ENCODE peak calls at places on chromosomes 4 and X, in five cellular contexts. One of them, this sample, is unnamed. For H3K36me3, H3K27me3 and H3K9me3, the result is how much of the 10 kb centered on the place peaks cover.

GRCh38 chrX:143988356-143988755 is 104.5 kb downstream of the UBE2NL start:
- DNase-seq in heart left ventricle: no peak
- DNase-seq in cardiac muscle cell: no peak
- DNase-seq in tibial artery: no peak
- DNase-seq in right atrium auricular region: no peak
- DNase-seq in this sample: no peak

GRCh38 chr4:8545439-8545765 is 34.8 kb upstream of the GPR78 start:
- DNase-seq in right atrium auricular region: no peak
- DNase-seq in cardiac muscle cell: no peak
- DNase-seq in tibial artery: no peak
- DNase-seq in heart left ventricle: no peak
- DNase-seq in this sample: no peak

GRCh38 chr4:114180481-114180880 is 201.0 kb upstream of the ARSJ start:
- DNase-seq in tibial artery: peak
- DNase-seq in cardiac muscle cell: peak
- DNase-seq in heart left ventricle: peak
- DNase-seq in right atrium auricular region: no peak
- DNase-seq in this sample: peak

GRCh38 chr4:43457866-43458265 is 565.4 kb downstream of the GRXCR1 start:
- DNase-seq in cardiac muscle cell: no peak
- DNase-seq in tibial artery: no peak
- DNase-seq in heart left ventricle: no peak
- DNase-seq in right atrium auricular region: no peak
- DNase-seq in this sample: no peak

GRCh38 chr4:53572595-53572994 is 18.7 kb downstream of the LNX1 start:
- DNase-seq in tibial artery: no peak
- DNase-seq in cardiac muscle cell: no peak
- DNase-seq in right atrium auricular region: no peak
- DNase-seq in heart left ventricle: no peak
- DNase-seq in this sample: no peak

GRCh38 chr4:184250795-184251679 is 33.4 kb upstream of the ENPP6 start:
- DNase-seq in tibial artery: no peak
- DNase-seq in cardiac muscle cell: peak
- DNase-seq in heart left ventricle: no peak
- DNase-seq in right atrium auricular region: no peak
- DNase-seq in this sample: peak

GRCh38 chrX:44105228-44105913 is 132.2 kb upstream of the NDP start:
- DNase-seq in tibial artery: no peak
- DNase-seq in cardiac muscle cell: no peak
- DNase-seq in heart left ventricle: no peak
- DNase-seq in right atrium auricular region: no peak
- DNase-seq in this sample: peak

GRCh38 chr4:15376594-15376993 is 51.2 kb upstream of the C1QTNF7 start:
- DNase-seq in right atrium auricular region: no peak
- DNase-seq in heart left ventricle: no peak
- DNase-seq in tibial artery: no peak
- DNase-seq in cardiac muscle cell: no peak
- DNase-seq in this sample: no peak

GRCh38 chr4:99947608-99948007 is 1.2 kb upstream of the DNAJB14 start:
- DNase-seq in right atrium auricular region: no peak
- DNase-seq in tibial artery: no peak
- DNase-seq in heart left ventricle: no peak
- DNase-seq in cardiac muscle cell: no peak
- DNase-seq in this sample: no peak

GRCh38 chrX:41047878-41048534 is 37.2 kb upstream of the USP9X start:
- DNase-seq in right atrium auricular region: no peak
- DNase-seq in heart left ventricle: no peak
- DNase-seq in tibial artery: no peak
- DNase-seq in cardiac muscle cell: no peak
- DNase-seq in this sample: no peak

GRCh38 chrX:45824471-45824870 is 623.8 kb upstream of the DIPK2B start:
- DNase-seq in right atrium auricular region: no peak
- DNase-seq in cardiac muscle cell: peak
- DNase-seq in tibial artery: peak
- DNase-seq in heart left ventricle: no peak
- DNase-seq in this sample: peak

GRCh38 chr4:147138171-147138570 is 192.5 kb upstream of the TTC29 start:
- DNase-seq in right atrium auricular region: no peak
- DNase-seq in cardiac muscle cell: no peak
- DNase-seq in tibial artery: no peak
- DNase-seq in heart left ventricle: no peak
- DNase-seq in this sample: no peak

GRCh38 chr4:116878280-116878679 is 207.1 kb downstream of the TRAM1L1 start:
- DNase-seq in cardiac muscle cell: no peak
- DNase-seq in tibial artery: no peak
- DNase-seq in heart left ventricle: no peak
- DNase-seq in right atrium auricular region: no peak
- DNase-seq in this sample: no peak

GRCh38 chrX:10859353-10859752 is 239.0 kb upstream of the MID1 start:
- DNase-seq in right atrium auricular region: no peak
- DNase-seq in tibial artery: no peak
- DNase-seq in heart left ventricle: no peak
- DNase-seq in cardiac muscle cell: no peak
- DNase-seq in this sample: no peak

GRCh38 chr4:140595065-140595464 is 26.3 kb upstream of the UCP1 start:
- DNase-seq in heart left ventricle: no peak
- DNase-seq in right atrium auricular region: no peak
- DNase-seq in tibial artery: no peak
- DNase-seq in cardiac muscle cell: peak
- DNase-seq in this sample: no peak

GRCh38 chr4:56619816-56620215 is 61.3 kb downstream of the HOPX start:
- DNase-seq in right atrium auricular region: no peak
- DNase-seq in cardiac muscle cell: peak
- DNase-seq in tibial artery: no peak
- DNase-seq in heart left ventricle: no peak
- DNase-seq in this sample: no peak

GRCh38 chr4:153645183-153645582 is 38.9 kb upstream of the TLR2 start:
- DNase-seq in heart left ventricle: no peak
- DNase-seq in right atrium auricular region: no peak
- DNase-seq in tibial artery: no peak
- DNase-seq in cardiac muscle cell: no peak
- DNase-seq in this sample: no peak

GRCh38 chrX:101232316-101232715 is 12.7 kb downstream of the DRP2 start:
- DNase-seq in heart left ventricle: no peak
- DNase-seq in cardiac muscle cell: no peak
- DNase-seq in right atrium auricular region: no peak
- DNase-seq in tibial artery: no peak
- DNase-seq in this sample: no peak

GRCh38 chr4:176671532-176671931 is 121.2 kb downstream of the VEGFC start:
- DNase-seq in tibial artery: no peak
- DNase-seq in heart left ventricle: no peak
- DNase-seq in right atrium auricular region: no peak
- DNase-seq in cardiac muscle cell: peak
- DNase-seq in this sample: no peak

GRCh38 chr4:6613676-6614651 is 26.5 kb upstream of the MRFAP1 start:
- DNase-seq in right atrium auricular region: no peak
- DNase-seq in tibial artery: no peak
- DNase-seq in cardiac muscle cell: no peak
- DNase-seq in heart left ventricle: no peak
- DNase-seq in this sample: no peak

GRCh38 chr4:6612961-6613675 is 27.4 kb upstream of the MRFAP1 start:
- DNase-seq in right atrium auricular region: no peak
- DNase-seq in cardiac muscle cell: no peak
- DNase-seq in heart left ventricle: no peak
- DNase-seq in tibial artery: no peak
- DNase-seq in this sample: no peak

GRCh38 chr4:6608758-6609414 is 31.6 kb upstream of the MRFAP1 start:
- DNase-seq in tibial artery: no peak
- DNase-seq in right atrium auricular region: no peak
- DNase-seq in cardiac muscle cell: no peak
- DNase-seq in heart left ventricle: no peak
- DNase-seq in this sample: peak

GRCh38 chr4:6609415-6610079 is 30.9 kb upstream of the MRFAP1 start:
- DNase-seq in right atrium auricular region: no peak
- DNase-seq in cardiac muscle cell: no peak
- DNase-seq in tibial artery: no peak
- DNase-seq in heart left ventricle: no peak
- DNase-seq in this sample: no peak

DNA sequence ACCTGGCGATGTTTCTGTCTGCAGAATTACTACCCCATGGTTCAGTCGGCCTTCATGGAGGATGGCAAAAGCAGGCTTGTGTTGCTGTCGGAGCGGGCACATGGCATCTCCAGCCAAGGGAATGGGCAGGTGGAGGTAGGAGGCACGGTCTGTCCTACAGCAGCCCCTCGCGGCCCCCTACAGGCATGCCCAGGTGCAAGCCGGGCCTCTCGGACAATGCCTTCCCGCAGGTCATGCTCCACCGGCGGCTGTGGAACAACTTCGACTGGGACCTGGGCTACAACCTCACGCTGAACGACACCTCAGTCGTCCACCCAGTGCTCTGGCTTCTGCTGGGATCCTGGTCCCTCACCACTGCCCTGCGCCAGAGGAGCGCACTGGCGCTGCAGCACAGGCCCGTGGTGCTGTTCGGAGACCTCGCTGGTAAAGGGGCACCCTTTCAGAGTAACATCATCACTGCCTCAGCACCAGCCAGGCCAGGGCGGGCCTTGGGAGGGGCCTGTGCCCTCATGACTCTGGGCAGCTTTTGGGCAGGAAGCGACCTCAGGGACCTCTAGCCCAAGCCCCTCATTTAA is 29.5 kb upstream of the MRFAP1 start:
- DNase-seq in cardiac muscle cell: no peak
- DNase-seq in right atrium auricular region: no peak
- DNase-seq in tibial artery: no peak
- DNase-seq in heart left ventricle: no peak
- DNase-seq in this sample: no peak
- H3K36me3 ChIP-seq in cardiac muscle cell: under half
- H3K36me3 ChIP-seq in right atrium auricular region: half or more
- H3K36me3 ChIP-seq in tibial artery: half or more
- H3K36me3 ChIP-seq in heart left ventricle: under half
- H3K36me3 ChIP-seq in this sample: under half

DNA sequence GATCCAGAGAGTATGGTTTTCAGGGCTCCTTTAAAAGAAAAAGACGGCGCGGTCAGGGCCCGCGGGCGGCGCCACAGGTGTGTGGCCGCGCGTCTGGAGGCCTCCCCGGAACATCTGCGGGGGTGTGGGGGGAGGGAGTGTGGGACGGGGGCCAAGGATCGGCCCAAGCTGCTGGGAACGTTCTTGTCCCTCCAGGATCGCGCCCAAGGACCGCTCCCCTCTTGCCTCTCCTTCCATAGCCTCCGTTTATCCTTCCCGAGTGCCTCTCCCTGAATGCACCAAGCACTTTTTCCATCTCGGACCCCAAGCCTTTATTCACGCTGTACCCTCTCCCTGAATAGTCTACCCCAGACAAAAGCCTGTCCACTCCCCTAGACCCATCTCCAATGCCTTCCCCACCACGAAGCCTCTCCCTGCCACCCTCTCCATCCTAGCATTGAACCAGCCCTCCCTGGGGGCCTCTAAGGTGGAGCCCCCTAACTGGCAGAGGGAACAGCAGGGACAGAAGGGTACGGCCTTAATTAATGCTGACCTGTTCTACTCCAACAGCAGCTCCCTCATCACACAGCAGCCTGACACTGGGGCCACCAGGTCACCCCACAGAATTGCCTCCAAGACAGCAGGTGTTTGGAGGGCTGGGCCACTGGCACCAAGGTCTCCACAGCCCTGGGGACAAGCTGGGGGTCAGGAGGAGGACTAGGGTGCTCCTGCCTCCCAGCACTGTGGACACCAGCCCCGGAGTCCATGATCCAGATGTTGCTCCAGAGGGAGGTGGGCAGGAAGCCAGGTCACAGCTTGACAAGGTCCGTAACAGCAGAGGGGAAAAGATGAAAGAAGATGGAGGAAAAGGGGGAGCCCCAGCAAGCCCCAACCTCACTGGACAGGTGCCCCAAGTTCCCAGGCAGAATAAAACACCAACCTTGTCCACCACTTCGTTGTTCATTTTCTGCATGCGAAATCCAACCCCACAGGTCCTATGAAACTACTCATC is 3.9 kb downstream of the CRMP1 start:
- DNase-seq in tibial artery: no peak
- DNase-seq in right atrium auricular region: no peak
- DNase-seq in cardiac muscle cell: no peak
- DNase-seq in heart left ventricle: no peak
- DNase-seq in this sample: no peak
- H3K27me3 ChIP-seq in tibial artery: under half
- H3K27me3 ChIP-seq in right atrium auricular region: under half
- H3K27me3 ChIP-seq in cardiac muscle cell: half or more
- H3K27me3 ChIP-seq in heart left ventricle: half or more
- H3K27me3 ChIP-seq in this sample: under half

DNA sequence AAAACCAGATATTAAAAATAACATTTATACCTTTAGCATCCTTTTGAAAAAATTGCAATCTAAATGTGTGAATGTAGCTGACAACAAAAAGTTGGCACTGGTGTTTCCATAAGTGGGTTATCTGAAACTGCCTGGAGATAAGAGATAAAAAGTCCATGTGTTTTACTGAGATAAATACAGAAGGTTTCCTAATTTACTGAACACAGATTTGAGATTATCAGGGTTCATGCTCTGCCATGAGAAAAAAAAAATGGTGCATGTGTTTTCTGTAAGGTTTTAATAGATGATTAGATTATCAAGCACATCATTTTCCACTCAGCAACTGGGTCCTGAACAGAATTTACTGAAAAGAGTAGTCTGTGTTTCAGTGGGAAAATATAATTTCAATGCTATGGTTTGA is 326.2 kb upstream of the SLIT2 start:
- DNase-seq in right atrium auricular region: no peak
- DNase-seq in tibial artery: no peak
- DNase-seq in cardiac muscle cell: no peak
- DNase-seq in heart left ventricle: no peak
- DNase-seq in this sample: no peak
- H3K9me3 ChIP-seq in right atrium auricular region: under half
- H3K9me3 ChIP-seq in tibial artery: under half
- H3K9me3 ChIP-seq in cardiac muscle cell: under half
- H3K9me3 ChIP-seq in heart left ventricle: under half
- H3K9me3 ChIP-seq in this sample: under half

GRCh38 chr4:1933700-1934099 is 62.5 kb downstream of the NSD2 start:
- DNase-seq in cardiac muscle cell: no peak
- DNase-seq in heart left ventricle: no peak
- DNase-seq in tibial artery: no peak
- DNase-seq in right atrium auricular region: no peak
- DNase-seq in this sample: no peak

GRCh38 chr4:1940566-1940965 is 68.2 kb downstream of the NELFA start:
- DNase-seq in cardiac muscle cell: no peak
- DNase-seq in right atrium auricular region: no peak
- DNase-seq in heart left ventricle: no peak
- DNase-seq in tibial artery: no peak
- DNase-seq in this sample: no peak

GRCh38 chr4:1938027-1938426 is 66.8 kb downstream of the NSD2 start:
- DNase-seq in heart left ventricle: no peak
- DNase-seq in cardiac muscle cell: peak
- DNase-seq in tibial artery: no peak
- DNase-seq in right atrium auricular region: no peak
- DNase-seq in this sample: no peak

GRCh38 chr4:1939664-1940509 is 68.7 kb downstream of the NSD2 start:
- DNase-seq in tibial artery: no peak
- DNase-seq in cardiac muscle cell: peak
- DNase-seq in heart left ventricle: no peak
- DNase-seq in right atrium auricular region: no peak
- DNase-seq in this sample: no peak

DNA sequence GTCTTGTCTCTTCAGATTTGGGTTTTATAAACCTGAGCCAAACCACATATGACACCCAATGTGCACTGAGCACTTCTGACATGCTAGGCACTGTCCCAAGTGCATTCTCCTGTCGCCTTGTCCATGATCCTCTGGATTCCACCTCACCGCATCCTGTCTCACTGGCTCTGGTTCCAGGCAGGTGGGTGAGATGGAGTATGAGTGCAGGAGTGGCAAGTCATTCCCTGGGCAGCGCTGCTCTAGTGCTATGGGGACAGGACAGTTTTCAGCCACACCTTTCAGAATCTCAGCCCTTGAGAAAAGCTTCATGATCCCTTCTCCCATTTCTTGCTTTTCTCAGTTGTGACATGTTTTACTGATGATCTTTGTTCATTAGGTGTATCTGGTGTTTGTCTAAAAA is 66.4 kb downstream of the NSD2 start:
- DNase-seq in heart left ventricle: no peak
- DNase-seq in tibial artery: no peak
- DNase-seq in right atrium auricular region: no peak
- DNase-seq in cardiac muscle cell: no peak
- DNase-seq in this sample: no peak
- H3K36me3 ChIP-seq in heart left ventricle: half or more
- H3K36me3 ChIP-seq in tibial artery: under half
- H3K36me3 ChIP-seq in right atrium auricular region: under half
- H3K36me3 ChIP-seq in cardiac muscle cell: under half
- H3K36me3 ChIP-seq in this sample: half or more